ENCODE peak calls at places on chromosomes 6 and 20, in ten cellular contexts. X is activated T-helper 1 cell treated with Interleukin-2 at 50 U/mL for 16 hours; V is Peyer's patch; U is effector memory CD8-positive, alpha-beta T cell; N is stimulated activated CD8-positive, alpha-beta memory T cell treated with anti-CD3 and anti-CD28 coated beads, Interleukin-2, amount 100 ng/mL, for 1 hour; O is CD4-positive, alpha-beta memory T cell; Z is GM10248; W is posterior cingulate gyrus; A is uterus; S is activated naive CD4-positive, alpha-beta T cell. K is an unnamed sample.

GRCh38 chr6:36599791-36600209 is 5.6 kb downstream of the SRSF3 start:
- DNase-seq in Z (no peak), W (peak), O (peak), A (peak), V (peak), X (peak), U (peak), S (no peak), N (no peak), K (no peak)

GRCh38 chr20:36666181-36666740 is 20.3 kb upstream of the SLA2 start:
- DNase-seq in U (no peak), O (no peak), W (no peak), X (no peak), Z (no peak), N (no peak), V (no peak), A (no peak), S (no peak), K (peak)

GRCh38 chr6:797479-798077 is 104.6 kb upstream of the EXOC2 start:
- DNase-seq in U (peak), S (no peak), Z (peak), A (no peak), X (no peak), W (no peak), V (peak), O (no peak), N (no peak), K (peak)

GRCh38 chr6:83370607-83371006 is 60.2 kb downstream of the ME1 start:
- DNase-seq in W (no peak), N (no peak), O (no peak), V (no peak), U (no peak), X (no peak), S (no peak), Z (no peak), A (no peak), K (no peak)

GRCh38 chr6:157317129-157317814 is 6.0 kb downstream of the TMEM242 start:
- DNase-seq in A (peak), Z (no peak), V (peak), X (no peak), O (no peak), N (no peak), W (peak), U (no peak), S (no peak), K (no peak)

GRCh38 chr6:136784910-136785746 is 7.1 kb downstream of the MAP3K5 start:
- DNase-seq in W (peak), S (no peak), A (no peak), O (peak), X (peak), V (peak), Z (no peak), U (no peak), N (no peak), K (peak)

GRCh38 chr6:43887340-43887858 is 117.4 kb downstream of the VEGFA start:
- DNase-seq in X (no peak), Z (no peak), W (no peak), O (no peak), U (no peak), V (no peak), N (no peak), S (no peak), A (no peak), K (no peak)

GRCh38 chr6:118400098-118400497 is 148.0 kb upstream of the PLN start:
- DNase-seq in N (no peak), V (no peak), X (no peak), U (no peak), A (no peak), O (no peak), S (no peak), W (no peak), Z (no peak), K (no peak)

GRCh38 chr20:46330072-46330763 is 21.9 kb upstream of the CDH22 start:
- DNase-seq in N (no peak), X (no peak), O (no peak), U (no peak), Z (no peak), S (no peak), W (no peak), A (no peak), V (no peak), K (no peak)

GRCh38 chr6:8644306-8644705 is 209.0 kb upstream of the SLC35B3 start:
- DNase-seq in N (no peak), U (no peak), S (no peak), V (no peak), W (no peak), X (no peak), O (no peak), A (no peak), Z (no peak), K (no peak)

K was measured in OCI-LY7.